ENCODE peak calls at places on chromosomes 11 and 22, in four cellular contexts. H, B, R and A are unnamed samples.

GRCh38 chr22:37549704-37550059 is 10.6 kb upstream of the CDC42EP1 start:
- DNase-seq in R (no peak), B (no peak), H (no peak), A (no peak)

GRCh38 chr22:44142421-44143116 is 38.2 kb upstream of the PARVG start:
- DNase-seq in H (no peak), B (no peak), R (no peak), A (no peak)

GRCh38 chr22:50613291-50613981 is 12.8 kb downstream of the MAPK8IP2 start:
- DNase-seq in R (no peak), B (peak), H (no peak), A (peak)

GRCh38 chr11:13149991-13150390 is 127.6 kb upstream of the BMAL1 start:
- DNase-seq in H (no peak), B (no peak), R (no peak), A (no peak)

GRCh38 chr11:117986981-117987495 is 844 bp downstream of the IL10RA start:
- DNase-seq in B (no peak), H (no peak), R (no peak), A (no peak)

GRCh38 chr11:1820463-1821325 is 14.1 kb upstream of the SYT8 start:
- DNase-seq in R (no peak), H (no peak), B (no peak), A (no peak)

GRCh38 chr11:43948341-43949185 is 6.1 kb downstream of the C11orf96 start:
- DNase-seq in B (no peak), H (no peak), R (no peak), A (peak)

GRCh38 chr22:38923463-38924196 is 33.8 kb upstream of the APOBEC3A start:
- DNase-seq in H (peak), R (no peak), B (peak), A (peak)

GRCh38 chr11:84089072-84090057 is 803.2 kb upstream of the CCDC90B start:
- DNase-seq in B (peak), H (no peak), R (no peak), A (no peak)

GRCh38 chr22:42825796-42826195 is 31.3 kb downstream of the ARFGAP3 start:
- DNase-seq in R (no peak), H (no peak), B (no peak), A (no peak)

GRCh38 chr11:123218451-123218850 is 23.4 kb upstream of the CLMP start:
- DNase-seq in B (no peak), H (no peak), R (no peak), A (no peak)

GRCh38 chr11:84227970-84228369 is 941.8 kb upstream of the CCDC90B start:
- DNase-seq in B (no peak), R (no peak), H (no peak), A (no peak)

GRCh38 chr22:45082795-45083194 is 73.0 kb upstream of the PHF21B start:
- DNase-seq in B (no peak), R (peak), H (no peak), A (peak)

GRCh38 chr22:26681395-26681821 is 24.0 kb downstream of the MIAT start:
- DNase-seq in R (peak), B (no peak), H (no peak), A (no peak)

GRCh38 chr11:65786786-65787636 is at the start of gene OVOL1:
- DNase-seq in B (no peak), H (no peak), R (peak), A (no peak)
- TF ChIP-seq NR3C1 in B (no peak), H (no peak), R (no peak), A (no peak)

GRCh38 chr11:85810521-85810870 is 445 bp downstream of the SYTL2 start:
- DNase-seq in R (peak), B (no peak), H (no peak), A (no peak)

GRCh38 chr11:85809191-85809590 is 1.8 kb downstream of the SYTL2 start:
- DNase-seq in R (no peak), H (no peak), B (no peak), A (no peak)

GRCh38 chr11:85811624-85812023 is 683 bp upstream of the SYTL2 start:
- DNase-seq in H (no peak), B (no peak), R (no peak), A (no peak)

GRCh38 chr11:85809881-85810280 is 1.1 kb downstream of the SYTL2 start:
- DNase-seq in H (no peak), B (peak), R (peak), A (peak)

DNA sequence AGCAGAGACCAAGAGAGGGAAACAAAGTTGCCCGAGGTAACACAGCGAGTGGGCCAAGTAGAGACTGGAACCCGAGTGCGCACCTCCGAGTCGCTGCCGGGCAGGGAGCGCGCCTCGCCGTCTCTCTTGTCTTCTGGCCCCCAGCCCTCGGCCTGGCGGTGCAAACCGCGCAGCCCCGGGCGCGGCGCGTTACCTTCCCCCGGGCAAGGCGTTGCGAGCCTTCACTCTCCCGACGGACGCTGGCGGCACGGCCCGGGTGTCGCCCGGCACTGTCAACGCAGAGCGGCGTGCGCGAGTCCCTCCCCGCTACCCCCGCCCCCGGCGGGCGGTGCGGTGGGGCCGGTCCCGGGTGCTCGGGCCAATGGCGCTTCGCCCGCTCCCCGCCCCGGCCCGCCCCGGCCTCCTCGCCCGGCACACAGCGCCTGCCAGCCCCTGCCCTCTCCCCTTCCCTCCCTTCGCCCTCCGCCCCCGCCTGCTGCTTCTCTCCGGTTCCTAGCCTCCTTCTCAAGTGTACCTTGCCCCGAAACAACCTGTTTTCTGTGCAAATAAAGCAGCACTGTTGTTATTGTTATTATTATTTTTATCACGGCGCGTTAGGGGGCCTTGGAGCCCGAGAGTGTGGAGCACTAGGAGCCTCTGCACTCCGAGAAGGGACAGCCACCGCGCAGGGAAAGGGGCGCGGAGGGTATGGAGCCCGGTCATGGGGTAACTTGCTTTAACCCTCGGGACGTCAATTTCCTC is at the start of gene SYTL2:
- DNase-seq in R (peak), B (peak), H (peak), A (peak)
- TF ChIP-seq NR3C1 in R (no peak), B (no peak), H (no peak), A (no peak)

GRCh38 chr11:116582621-116583020 is 190.2 kb downstream of the BUD13 start:
- DNase-seq in R (no peak), B (no peak), H (no peak), A (no peak)
- TF ChIP-seq NR3C1 in R (no peak), B (no peak), H (no peak), A (no peak)

GRCh38 chr22:33302549-33302948 is 244.4 kb upstream of the SYN3 start:
- DNase-seq in H (peak), R (no peak), B (no peak), A (no peak)

GRCh38 chr22:33300165-33300564 is 242.0 kb upstream of the SYN3 start:
- DNase-seq in B (no peak), R (no peak), H (no peak), A (no peak)

GRCh38 chr22:33302049-33302545 is 243.9 kb upstream of the SYN3 start:
- DNase-seq in B (peak), R (peak), H (peak), A (peak)

GRCh38 chr22:33296941-33297340 is 238.8 kb upstream of the SYN3 start:
- DNase-seq in R (no peak), B (no peak), H (no peak), A (no peak)

DNA sequence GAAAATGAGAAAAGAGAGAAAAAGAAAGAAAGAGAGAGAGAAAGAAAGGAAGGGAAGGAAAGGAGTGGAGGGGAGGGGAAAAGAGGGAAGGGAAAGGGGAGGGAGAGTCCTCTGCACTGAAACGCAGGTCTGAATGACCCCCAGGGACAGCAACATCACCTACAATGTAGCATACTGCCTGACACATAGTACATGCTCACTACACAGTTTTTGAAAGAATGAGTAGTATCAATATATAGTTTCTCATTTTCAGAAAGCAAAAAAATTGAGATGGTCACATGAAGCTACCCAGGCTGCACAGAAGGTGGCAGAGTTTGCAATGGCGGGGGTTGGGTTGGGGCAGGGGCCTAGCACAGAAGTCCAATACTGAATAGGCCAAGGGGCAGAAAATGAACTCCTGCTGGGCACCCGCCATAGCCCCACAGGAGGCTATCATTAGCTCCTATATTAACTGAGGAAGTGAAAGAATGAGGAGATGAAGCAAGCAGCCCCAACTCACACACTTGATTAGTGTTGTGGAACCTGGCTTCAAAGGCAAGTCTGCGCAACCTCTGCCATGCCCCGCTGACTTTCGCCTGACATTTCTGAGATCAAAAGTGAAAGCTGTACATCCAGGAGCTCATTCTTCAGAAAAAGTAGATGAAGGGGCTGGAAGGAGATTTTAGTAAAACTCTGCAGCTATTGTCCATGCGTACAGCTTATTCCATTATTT is 241.2 kb upstream of the SYN3 start:
- DNase-seq in R (no peak), H (no peak), B (no peak), A (no peak)
- TF ChIP-seq NR3C1 in R (no peak), H (no peak), B (no peak), A (no peak)

DNA sequence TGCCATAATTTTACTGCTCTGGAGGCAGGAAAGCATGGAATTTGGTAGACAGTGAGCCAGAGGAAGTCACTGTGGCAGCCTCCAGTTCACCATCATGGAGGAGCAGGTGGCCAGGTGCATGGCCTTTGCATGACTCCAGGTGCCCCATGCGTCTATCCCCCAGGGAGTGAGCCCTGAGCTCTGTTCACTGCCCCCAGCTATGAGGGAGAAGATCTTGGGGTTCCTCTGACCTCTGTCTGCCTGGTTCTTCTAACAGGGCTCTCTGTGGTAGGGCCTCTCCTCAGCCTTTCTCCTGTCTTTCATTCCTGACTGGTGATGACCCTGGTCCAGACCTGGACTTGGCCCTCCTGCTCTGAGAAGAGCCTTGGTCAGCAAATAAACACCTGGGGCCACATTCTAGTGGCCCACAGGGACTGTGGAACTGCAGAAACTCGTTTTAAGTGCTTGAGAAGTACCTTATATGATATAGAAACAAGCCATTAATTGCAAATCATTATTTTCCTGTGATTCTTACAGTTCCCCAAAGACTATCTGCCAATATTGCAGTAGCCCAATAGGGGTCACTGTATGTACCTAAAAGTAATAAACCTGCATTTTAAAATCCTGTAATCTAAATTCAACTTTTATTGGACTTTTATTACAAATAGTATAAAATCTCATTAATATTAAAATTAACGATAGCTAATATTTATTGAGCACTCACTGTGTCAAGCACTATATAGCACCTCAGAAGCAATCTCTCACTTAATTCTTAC is 120.0 kb upstream of the SYT13 start:
- DNase-seq in B (no peak), H (no peak), R (no peak), A (no peak)
- TF ChIP-seq NR3C1 in B (no peak), H (no peak), R (no peak), A (no peak)

GRCh38 chr11:15897211-15897960 is 459.0 kb downstream of the SOX6 start:
- DNase-seq in R (no peak), H (no peak), B (no peak), A (no peak)
- TF ChIP-seq NR3C1 in R (no peak), H (no peak), B (no peak), A (no peak)

GRCh38 chr11:72720806-72721205 is 31.4 kb downstream of the ARAP1 start:
- DNase-seq in R (no peak), B (no peak), H (no peak), A (no peak)
- TF ChIP-seq NR3C1 in R (no peak), B (no peak), H (no peak), A (no peak)

GRCh38 chr11:125431481-125431880 is 64.6 kb downstream of the FEZ1 start:
- DNase-seq in R (no peak), H (no peak), B (no peak), A (no peak)

GRCh38 chr11:125429807-125430678 is 66.0 kb downstream of the FEZ1 start:
- DNase-seq in H (no peak), B (no peak), R (no peak), A (no peak)

GRCh38 chr11:125428486-125429173 is 67.4 kb downstream of the FEZ1 start:
- DNase-seq in B (no peak), H (no peak), R (peak), A (peak)

GRCh38 chr11:125431009-125431408 is 65.1 kb downstream of the FEZ1 start:
- DNase-seq in H (no peak), B (no peak), R (no peak), A (no peak)

GRCh38 chr11:125429174-125429707 is 66.8 kb downstream of the FEZ1 start:
- DNase-seq in H (peak), B (peak), R (peak), A (peak)
- TF ChIP-seq NR3C1 in H (no peak), B (no peak), R (no peak), A (no peak)

GRCh38 chr11:68855205-68855978 is 13.7 kb upstream of the CPT1A start:
- DNase-seq in B (no peak), R (peak), H (no peak), A (no peak)
- TF ChIP-seq NR3C1 in B (no peak), R (no peak), H (no peak), A (no peak)